ENCODE peak calls at places on chromosomes 5 and 9, in nine cellular contexts. One of them, this sample, is unnamed.

GRCh38 chr5:129836321-129836720 is 67.9 kb upstream of the CHSY3 start:
- DNase-seq in A549: no peak
- DNase-seq in A172: no peak
- DNase-seq in stimulated activated CD8-positive, alpha-beta memory T cell treated with anti-CD3 and anti-CD28 coated beads, Interleukin-15, amount 100 ng/mL, for 24 hours: no peak
- DNase-seq in psoas muscle: no peak
- DNase-seq in astrocyte of the spinal cord: no peak
- DNase-seq in AG10803: no peak
- DNase-seq in CD4-positive, CD25-positive, alpha-beta regulatory T cell: no peak
- DNase-seq in T47D: no peak
- DNase-seq in this sample: no peak

GRCh38 chr9:132166599-132166998 is 4.7 kb downstream of the NTNG2 start:
- DNase-seq in astrocyte of the spinal cord: no peak
- DNase-seq in psoas muscle: no peak
- DNase-seq in A549: peak
- DNase-seq in CD4-positive, CD25-positive, alpha-beta regulatory T cell: no peak
- DNase-seq in T47D: no peak
- DNase-seq in AG10803: no peak
- DNase-seq in A172: no peak
- DNase-seq in stimulated activated CD8-positive, alpha-beta memory T cell treated with anti-CD3 and anti-CD28 coated beads, Interleukin-15, amount 100 ng/mL, for 24 hours: no peak
- DNase-seq in this sample: no peak

GRCh38 chr9:133476531-133476930 is 2.4 kb downstream of the SLC2A6 start:
- DNase-seq in astrocyte of the spinal cord: no peak
- DNase-seq in AG10803: no peak
- DNase-seq in A549: no peak
- DNase-seq in psoas muscle: no peak
- DNase-seq in T47D: no peak
- DNase-seq in CD4-positive, CD25-positive, alpha-beta regulatory T cell: no peak
- DNase-seq in stimulated activated CD8-positive, alpha-beta memory T cell treated with anti-CD3 and anti-CD28 coated beads, Interleukin-15, amount 100 ng/mL, for 24 hours: no peak
- DNase-seq in A172: no peak
- DNase-seq in this sample: no peak

GRCh38 chr9:86948153-86948929 is 1.0 kb upstream of the GAS1 start:
- DNase-seq in astrocyte of the spinal cord: peak
- DNase-seq in stimulated activated CD8-positive, alpha-beta memory T cell treated with anti-CD3 and anti-CD28 coated beads, Interleukin-15, amount 100 ng/mL, for 24 hours: peak
- DNase-seq in psoas muscle: peak
- DNase-seq in T47D: peak
- DNase-seq in A549: peak
- DNase-seq in A172: peak
- DNase-seq in AG10803: peak
- DNase-seq in CD4-positive, CD25-positive, alpha-beta regulatory T cell: peak
- DNase-seq in this sample: peak

GRCh38 chr5:60382761-60383160 is 317.2 kb downstream of the DEPDC1B start:
- DNase-seq in CD4-positive, CD25-positive, alpha-beta regulatory T cell: no peak
- DNase-seq in stimulated activated CD8-positive, alpha-beta memory T cell treated with anti-CD3 and anti-CD28 coated beads, Interleukin-15, amount 100 ng/mL, for 24 hours: no peak
- DNase-seq in A549: peak
- DNase-seq in T47D: peak
- DNase-seq in astrocyte of the spinal cord: peak
- DNase-seq in A172: peak
- DNase-seq in AG10803: peak
- DNase-seq in psoas muscle: no peak
- DNase-seq in this sample: no peak

GRCh38 chr5:132561601-132562000 is 4.8 kb downstream of the RAD50 start:
- DNase-seq in astrocyte of the spinal cord: no peak
- DNase-seq in T47D: no peak
- DNase-seq in A549: no peak
- DNase-seq in A172: no peak
- DNase-seq in CD4-positive, CD25-positive, alpha-beta regulatory T cell: no peak
- DNase-seq in psoas muscle: no peak
- DNase-seq in stimulated activated CD8-positive, alpha-beta memory T cell treated with anti-CD3 and anti-CD28 coated beads, Interleukin-15, amount 100 ng/mL, for 24 hours: no peak
- DNase-seq in AG10803: peak
- DNase-seq in this sample: no peak

GRCh38 chr9:21853414-21853813 is 51.0 kb downstream of the MTAP start:
- DNase-seq in A172: no peak
- DNase-seq in CD4-positive, CD25-positive, alpha-beta regulatory T cell: no peak
- DNase-seq in astrocyte of the spinal cord: no peak
- DNase-seq in AG10803: no peak
- DNase-seq in stimulated activated CD8-positive, alpha-beta memory T cell treated with anti-CD3 and anti-CD28 coated beads, Interleukin-15, amount 100 ng/mL, for 24 hours: no peak
- DNase-seq in T47D: no peak
- DNase-seq in psoas muscle: no peak
- DNase-seq in A549: no peak
- DNase-seq in this sample: no peak

GRCh38 chr9:33731625-33732024 is 63.7 kb upstream of the PRSS3 start:
- DNase-seq in psoas muscle: no peak
- DNase-seq in stimulated activated CD8-positive, alpha-beta memory T cell treated with anti-CD3 and anti-CD28 coated beads, Interleukin-15, amount 100 ng/mL, for 24 hours: no peak
- DNase-seq in astrocyte of the spinal cord: no peak
- DNase-seq in CD4-positive, CD25-positive, alpha-beta regulatory T cell: no peak
- DNase-seq in T47D: no peak
- DNase-seq in A172: no peak
- DNase-seq in AG10803: no peak
- DNase-seq in A549: no peak
- DNase-seq in this sample: no peak

GRCh38 chr5:74865293-74865798 is 841 bp downstream of the FAM169A start:
- DNase-seq in T47D: peak
- DNase-seq in stimulated activated CD8-positive, alpha-beta memory T cell treated with anti-CD3 and anti-CD28 coated beads, Interleukin-15, amount 100 ng/mL, for 24 hours: no peak
- DNase-seq in astrocyte of the spinal cord: no peak
- DNase-seq in psoas muscle: no peak
- DNase-seq in CD4-positive, CD25-positive, alpha-beta regulatory T cell: no peak
- DNase-seq in AG10803: no peak
- DNase-seq in A549: no peak
- DNase-seq in A172: peak
- DNase-seq in this sample: no peak

GRCh38 chr5:149206524-149207141 is 65.0 kb upstream of the AFAP1L1 start:
- DNase-seq in psoas muscle: no peak
- DNase-seq in stimulated activated CD8-positive, alpha-beta memory T cell treated with anti-CD3 and anti-CD28 coated beads, Interleukin-15, amount 100 ng/mL, for 24 hours: no peak
- DNase-seq in astrocyte of the spinal cord: no peak
- DNase-seq in A172: no peak
- DNase-seq in T47D: no peak
- DNase-seq in AG10803: no peak
- DNase-seq in A549: no peak
- DNase-seq in CD4-positive, CD25-positive, alpha-beta regulatory T cell: no peak
- DNase-seq in this sample: no peak

GRCh38 chr5:151696470-151697061 is 9.9 kb upstream of the SPARC start:
- DNase-seq in AG10803: peak
- DNase-seq in A172: peak
- DNase-seq in psoas muscle: peak
- DNase-seq in CD4-positive, CD25-positive, alpha-beta regulatory T cell: no peak
- DNase-seq in astrocyte of the spinal cord: peak
- DNase-seq in A549: no peak
- DNase-seq in stimulated activated CD8-positive, alpha-beta memory T cell treated with anti-CD3 and anti-CD28 coated beads, Interleukin-15, amount 100 ng/mL, for 24 hours: no peak
- DNase-seq in T47D: no peak
- DNase-seq in this sample: no peak

GRCh38 chr9:81455826-81456225 is 233.5 kb downstream of the TLE1 start:
- DNase-seq in CD4-positive, CD25-positive, alpha-beta regulatory T cell: no peak
- DNase-seq in AG10803: no peak
- DNase-seq in T47D: no peak
- DNase-seq in stimulated activated CD8-positive, alpha-beta memory T cell treated with anti-CD3 and anti-CD28 coated beads, Interleukin-15, amount 100 ng/mL, for 24 hours: no peak
- DNase-seq in A549: no peak
- DNase-seq in astrocyte of the spinal cord: peak
- DNase-seq in A172: no peak
- DNase-seq in psoas muscle: no peak
- DNase-seq in this sample: no peak

GRCh38 chr5:159096555-159097460 is 2.9 kb downstream of the EBF1 start:
- DNase-seq in A172: no peak
- DNase-seq in astrocyte of the spinal cord: no peak
- DNase-seq in psoas muscle: no peak
- DNase-seq in T47D: no peak
- DNase-seq in A549: no peak
- DNase-seq in CD4-positive, CD25-positive, alpha-beta regulatory T cell: no peak
- DNase-seq in AG10803: no peak
- DNase-seq in stimulated activated CD8-positive, alpha-beta memory T cell treated with anti-CD3 and anti-CD28 coated beads, Interleukin-15, amount 100 ng/mL, for 24 hours: no peak
- DNase-seq in this sample: no peak

This sample was measured in T-helper 9 cell.